ENCODE peak calls at places on chromosomes 16 and 17, in five cellular contexts. R is pulmonary artery endothelial cell, W is dorsolateral prefrontal cortex, O is NCI-H1694, Z is renal cortical epithelial cell. M is an unnamed sample.

GRCh38 chr16:8949536-8950418 is 13.9 kb downstream of the USP7 start:
- DNase-seq in R (no peak), W (no peak), O (no peak), Z (no peak), M (no peak)

GRCh38 chr17:37489197-37490001 is at the start of gene DUSP14:
- DNase-seq in R (no peak), W (peak; percentile 83), O (peak; percentile 43), Z (peak; percentile 39), M (peak; percentile 99)

GRCh38 chr17:42459256-42459982 is 741 bp downstream of the ATP6V0A1 start:
- DNase-seq in R (no peak), W (peak; percentile 81), O (peak; percentile 41), Z (peak; percentile 42), M (peak; percentile 70)

GRCh38 chr16:74766729-74767128 is 7.9 kb downstream of the FA2H start:
- DNase-seq in R (no peak), W (no peak), O (no peak), Z (no peak), M (no peak)

GRCh38 chr17:58060596-58061191 is 22.5 kb upstream of the DYNLL2 start:
- DNase-seq in R (no peak), W (peak; percentile 80), O (peak; percentile 79), Z (no peak), M (no peak)

GRCh38 chr17:49437696-49438438 is 23.2 kb upstream of the PHB1 start:
- DNase-seq in R (no peak), W (no peak), O (no peak), Z (no peak), M (no peak)

GRCh38 chr17:43831633-43832032 is 1.3 kb downstream of the MPP3 start:
- DNase-seq in R (no peak), W (no peak), O (no peak), Z (no peak), M (no peak)

GRCh38 chr17:11514565-11514964 is 83.7 kb upstream of the DNAH9 start:
- DNase-seq in R (no peak), W (no peak), O (no peak), Z (no peak), M (no peak)

GRCh38 chr16:4025428-4025827 is 90.8 kb downstream of the ADCY9 start:
- DNase-seq in R (no peak), W (no peak), O (no peak), Z (no peak), M (no peak)

GRCh38 chr16:65314246-65315003 is 192.6 kb upstream of the CDH11 start:
- DNase-seq in R (no peak), W (no peak), O (no peak), Z (no peak), M (no peak)

GRCh38 chr16:81136331-81137011 is 40.3 kb upstream of the GCSH start:
- DNase-seq in R (no peak), W (peak; percentile 55), O (no peak), Z (no peak), M (no peak)

GRCh38 chr17:67994827-67995567 is 1.3 kb downstream of the C17orf58 start:
- DNase-seq in R (peak; percentile 88), W (no peak), O (peak; percentile 41), Z (peak; percentile 89), M (no peak)

GRCh38 chr17:4533522-4534502 is 21.4 kb downstream of the MYBBP1A start:
- DNase-seq in R (no peak), W (peak; percentile 95), O (no peak), Z (no peak), M (no peak)

GRCh38 chr17:72342582-72343527 is 222.0 kb downstream of the SOX9 start:
- DNase-seq in R (no peak), W (peak; percentile 62), O (no peak), Z (peak; percentile 68), M (no peak)

GRCh38 chr16:2968368-2968737 is 795 bp upstream of the PAQR4 start:
- DNase-seq in R (no peak), W (no peak), O (peak; percentile 43), Z (no peak), M (no peak)

GRCh38 chr17:34755371-34755770 is 176.0 kb downstream of the TMEM132E start:
- DNase-seq in R (no peak), W (peak; percentile 62), O (no peak), Z (no peak), M (no peak)

GRCh38 chr16:48381201-48381600 is 4.0 kb downstream of the SIAH1 start:
- DNase-seq in R (no peak), W (no peak), O (no peak), Z (peak; percentile 57), M (no peak)

GRCh38 chr17:46124695-46125592 is 68.3 kb downstream of the KANSL1 start:
- DNase-seq in R (no peak), W (no peak), O (no peak), Z (no peak), M (no peak)

GRCh38 chr17:13222931-13223330 is 205.1 kb upstream of the ELAC2 start:
- DNase-seq in R (no peak), W (no peak), O (no peak), Z (no peak), M (no peak)

GRCh38 chr16:78278047-78278446 is 178.6 kb downstream of the WWOX start:
- DNase-seq in R (no peak), W (no peak), O (peak; percentile 5), Z (no peak), M (no peak)

GRCh38 chr16:73082608-73083007 is 34.7 kb upstream of the ZFHX3 start:
- DNase-seq in R (no peak), W (peak; percentile 11), O (no peak), Z (peak; percentile 98), M (no peak)

GRCh38 chr17:78795241-78795640 is 13.2 kb upstream of the CYTH1 start:
- DNase-seq in R (no peak), W (no peak), O (no peak), Z (no peak), M (no peak)

GRCh38 chr17:27531469-27531948 is 75.3 kb downstream of the KSR1 start:
- DNase-seq in R (no peak), W (no peak), O (no peak), Z (no peak), M (no peak)

GRCh38 chr16:51152691-51153261 is 1.7 kb upstream of the SALL1 start:
- DNase-seq in R (no peak), W (no peak), O (no peak), Z (no peak), M (no peak)

GRCh38 chr16:11687606-11688519 is 19.6 kb downstream of the SNN start:
- DNase-seq in R (no peak), W (no peak), O (peak; percentile 56), Z (no peak), M (no peak)

GRCh38 chr17:38449364-38449763 is 21.1 kb downstream of the ARHGAP23 start:
- DNase-seq in R (no peak), W (no peak), O (no peak), Z (peak; percentile 71), M (peak; percentile 71)

GRCh38 chr16:58511933-58512815 is 3.1 kb upstream of the SETD6 start:
- DNase-seq in R (no peak), W (no peak), O (peak; percentile 33), Z (peak; percentile 26), M (peak; percentile 89)

GRCh38 chr17:79792984-79793923 is 3.6 kb downstream of the CBX8 start:
- DNase-seq in R (no peak), W (no peak), O (no peak), Z (no peak), M (no peak)

GRCh38 chr17:41539071-41539492 is 11.0 kb upstream of the KRT19 start:
- DNase-seq in R (no peak), W (no peak), O (no peak), Z (peak; percentile 32), M (no peak)

GRCh38 chr16:82156761-82157654 is 13.0 kb downstream of the MPHOSPH6 start:
- DNase-seq in R (no peak), W (no peak), O (no peak), Z (no peak), M (no peak)

GRCh38 chr17:7383742-7384488 is 3.0 kb downstream of the TNK1 start:
- DNase-seq in R (no peak), W (peak; percentile 45), O (no peak), Z (no peak), M (no peak)

GRCh38 chr17:80118601-80119270 is 17.4 kb downstream of the GAA start:
- DNase-seq in R (no peak), W (no peak), O (peak; percentile 52), Z (no peak), M (no peak)

GRCh38 chr16:60905806-60906205 is 1130.4 kb downstream of the CDH8 start:
- DNase-seq in R (no peak), W (no peak), O (no peak), Z (no peak), M (no peak)

GRCh38 chr17:72390675-72391501 is 270.1 kb downstream of the SOX9 start:
- DNase-seq in R (no peak), W (no peak), O (no peak), Z (peak; percentile 63), M (no peak)

GRCh38 chr17:68033636-68034451 is 1.7 kb upstream of the KPNA2 start:
- DNase-seq in R (peak; percentile 22), W (no peak), O (no peak), Z (peak; percentile 85), M (no peak)

GRCh38 chr17:36647598-36647997 is 46.2 kb downstream of the MRM1 start:
- DNase-seq in R (no peak), W (no peak), O (no peak), Z (no peak), M (peak; percentile 41)

GRCh38 chr17:33023790-33024189 is 32.1 kb downstream of the SPACA3 start:
- DNase-seq in R (no peak), W (no peak), O (no peak), Z (no peak), M (no peak)

GRCh38 chr16:3087243-3087791 is 11.8 kb downstream of the ZSCAN10 start:
- DNase-seq in R (peak; percentile 78), W (no peak), O (no peak), Z (no peak), M (no peak)

M was measured in Calu3.